ENCODE peak calls at places on chromosomes 5 and 9, in four cellular contexts. L is uterus, W is IMR-90, B is esophagus squamous epithelium. D is an unnamed sample. For H3K4me1, the result is how much of the 10 kb centered on the place peaks cover.

GRCh38 chr9:73260506-73260905 is 108.8 kb downstream of the ANXA1 start:
- DNase-seq in L (no peak), W (no peak), B (no peak), D (no peak)

GRCh38 chr5:64807505-64807904 is 38.8 kb downstream of the CWC27 start:
- DNase-seq in L (no peak), W (peak), B (no peak), D (no peak)

GRCh38 chr9:8622871-8623270 is 823.3 kb upstream of the DMAC1 start:
- DNase-seq in L (no peak), W (no peak), B (no peak), D (no peak)

GRCh38 chr5:133925866-133926488 is 42.4 kb downstream of the C5orf15 start:
- DNase-seq in L (no peak), W (peak), B (no peak), D (no peak)

GRCh38 chr5:171388816-171389168 is 1.1 kb downstream of the NPM1 start:
- DNase-seq in L (no peak), W (no peak), B (no peak), D (no peak)

GRCh38 chr5:135222771-135223170 is 176.3 kb downstream of the MACROH2A1 start:
- DNase-seq in L (peak), W (no peak), B (no peak), D (no peak)

GRCh38 chr5:145463634-145464033 is 371.5 kb downstream of the PRELID2 start:
- DNase-seq in L (no peak), W (peak), B (no peak), D (no peak)

GRCh38 chr9:136281421-136282271 is 22.2 kb downstream of the CCDC187 start:
- DNase-seq in L (no peak), W (no peak), B (no peak), D (no peak)

GRCh38 chr5:159459951-159460538 is 129.8 kb upstream of the IL12B start:
- DNase-seq in L (no peak), W (peak), B (no peak), D (no peak)

GRCh38 chr9:33197279-33197678 is 30.1 kb upstream of the B4GALT1 start:
- DNase-seq in L (peak), W (no peak), B (no peak), D (no peak)

GRCh38 chr9:4741365-4742031 is 496 bp upstream of the AK3 start:
- DNase-seq in L (no peak), W (no peak), B (no peak), D (peak)
- TF ChIP-seq CTCF in L (no peak), W (no peak), B (no peak), D (no peak)

GRCh38 chr9:7173139-7173538 is 415.4 kb downstream of the KDM4C start:
- DNase-seq in L (no peak), W (no peak), B (no peak), D (no peak)

GRCh38 chr9:7174884-7175283 is 417.1 kb downstream of the KDM4C start:
- DNase-seq in L (no peak), W (no peak), B (no peak), D (no peak)

GRCh38 chr9:7171461-7171860 is 413.7 kb downstream of the KDM4C start:
- DNase-seq in L (no peak), W (no peak), B (no peak), D (no peak)

GRCh38 chr9:7174301-7174700 is 416.5 kb downstream of the KDM4C start:
- DNase-seq in L (no peak), W (no peak), B (no peak), D (no peak)

GRCh38 chr9:7172445-7173115 is 414.8 kb downstream of the KDM4C start:
- DNase-seq in L (no peak), W (peak), B (no peak), D (no peak)
- H3K4me1 ChIP-seq in L (under half), W (under half), B (under half), D (under half)

DNA sequence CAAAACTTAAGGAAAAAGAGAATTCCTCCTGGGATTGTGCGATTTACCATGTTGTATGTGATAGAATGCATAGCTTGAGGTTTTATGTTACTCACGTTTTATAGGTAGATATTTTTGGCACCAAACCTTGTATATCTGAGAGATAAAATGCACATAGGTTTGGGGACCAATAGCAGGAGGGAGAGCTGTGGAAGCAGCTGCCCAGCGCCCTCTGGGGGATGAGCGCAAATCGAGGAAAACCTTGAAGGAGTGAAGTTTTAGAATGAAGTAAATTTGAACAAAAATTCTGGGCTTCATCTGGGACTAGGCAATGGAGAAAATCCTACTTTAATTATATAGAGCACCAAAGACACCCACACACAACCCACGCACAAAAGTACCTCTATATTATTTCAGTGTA is 197.0 kb downstream of the ADCY2 start:
- DNase-seq in L (no peak), W (no peak), B (no peak), D (no peak)
- TF ChIP-seq CTCF in L (no peak), W (no peak), B (no peak), D (no peak)

GRCh38 chr9:4933177-4933576 is 51.9 kb upstream of the JAK2 start:
- DNase-seq in L (peak), W (no peak), B (no peak), D (no peak)
- H3K4me1 ChIP-seq in L (under half), W (under half), B (under half), D (under half)

GRCh38 chr5:140690941-140691924 is at the start of the genes HARS1 and HARS2:
- DNase-seq in L (peak), W (peak), B (peak), D (peak)
- TF ChIP-seq CTCF in L (no peak), W (peak), B (no peak), D (no peak)

GRCh38 chr9:76441551-76442322 is 17.2 kb upstream of the GCNT1 start:
- DNase-seq in L (no peak), W (peak), B (no peak), D (no peak)
- H3K4me1 ChIP-seq in L (under half), W (under half), B (under half), D (under half)